ENCODE peak calls at places on chromosomes 1 and 21, in ten cellular contexts. One of them, this sample, is unnamed.

GRCh38 chr1:40939320-40940059 is 40.0 kb upstream of the CTPS1 start:
- DNase-seq in AG10803: peak
- DNase-seq in IMR-90: peak
- DNase-seq in dorsolateral prefrontal cortex: no peak
- DNase-seq in colonic mucosa: no peak
- DNase-seq in transverse colon: peak
- DNase-seq in tibial nerve: peak
- DNase-seq in upper lobe of left lung: no peak
- DNase-seq in fibroblast of pulmonary artery: peak
- DNase-seq in AG04450: peak
- DNase-seq in this sample: peak

GRCh38 chr1:169928438-169929209 is 34.9 kb upstream of the SCYL3 start:
- DNase-seq in AG10803: peak
- DNase-seq in IMR-90: peak
- DNase-seq in dorsolateral prefrontal cortex: no peak
- DNase-seq in colonic mucosa: no peak
- DNase-seq in transverse colon: no peak
- DNase-seq in tibial nerve: no peak
- DNase-seq in upper lobe of left lung: no peak
- DNase-seq in fibroblast of pulmonary artery: peak
- DNase-seq in AG04450: peak
- DNase-seq in this sample: no peak

GRCh38 chr1:25904942-25905679 is 1.1 kb downstream of the STMN1 start:
- DNase-seq in AG10803: peak
- DNase-seq in IMR-90: peak
- DNase-seq in dorsolateral prefrontal cortex: peak
- DNase-seq in colonic mucosa: peak
- DNase-seq in transverse colon: peak
- DNase-seq in tibial nerve: peak
- DNase-seq in upper lobe of left lung: peak
- DNase-seq in fibroblast of pulmonary artery: peak
- DNase-seq in AG04450: peak
- DNase-seq in this sample: peak

GRCh38 chr1:12620142-12620865 is 2.3 kb upstream of the DHRS3 start:
- DNase-seq in AG10803: peak
- DNase-seq in IMR-90: no peak
- DNase-seq in dorsolateral prefrontal cortex: no peak
- DNase-seq in colonic mucosa: no peak
- DNase-seq in transverse colon: no peak
- DNase-seq in tibial nerve: no peak
- DNase-seq in upper lobe of left lung: no peak
- DNase-seq in fibroblast of pulmonary artery: no peak
- DNase-seq in AG04450: no peak
- DNase-seq in this sample: no peak

GRCh38 chr1:55781944-55782482 is 566.8 kb upstream of the USP24 start:
- DNase-seq in AG10803: peak
- DNase-seq in IMR-90: peak
- DNase-seq in dorsolateral prefrontal cortex: no peak
- DNase-seq in colonic mucosa: peak
- DNase-seq in transverse colon: peak
- DNase-seq in tibial nerve: no peak
- DNase-seq in upper lobe of left lung: no peak
- DNase-seq in fibroblast of pulmonary artery: peak
- DNase-seq in AG04450: peak
- DNase-seq in this sample: peak

GRCh38 chr1:170309389-170310013 is 163.7 kb downstream of the NTMT2 start:
- DNase-seq in AG10803: peak
- DNase-seq in IMR-90: peak
- DNase-seq in dorsolateral prefrontal cortex: no peak
- DNase-seq in colonic mucosa: no peak
- DNase-seq in transverse colon: no peak
- DNase-seq in tibial nerve: no peak
- DNase-seq in upper lobe of left lung: no peak
- DNase-seq in fibroblast of pulmonary artery: peak
- DNase-seq in AG04450: peak
- DNase-seq in this sample: peak

GRCh38 chr1:7884757-7885156 is 31.9 kb upstream of the UTS2 start:
- DNase-seq in AG10803: no peak
- DNase-seq in IMR-90: no peak
- DNase-seq in dorsolateral prefrontal cortex: no peak
- DNase-seq in colonic mucosa: no peak
- DNase-seq in transverse colon: no peak
- DNase-seq in tibial nerve: no peak
- DNase-seq in upper lobe of left lung: no peak
- DNase-seq in fibroblast of pulmonary artery: no peak
- DNase-seq in AG04450: no peak
- DNase-seq in this sample: no peak

GRCh38 chr21:45011911-45012660 is 62.3 kb upstream of the ADARB1 start:
- DNase-seq in AG10803: peak
- DNase-seq in IMR-90: peak
- DNase-seq in dorsolateral prefrontal cortex: peak
- DNase-seq in colonic mucosa: no peak
- DNase-seq in transverse colon: peak
- DNase-seq in tibial nerve: no peak
- DNase-seq in upper lobe of left lung: peak
- DNase-seq in fibroblast of pulmonary artery: peak
- DNase-seq in AG04450: peak
- DNase-seq in this sample: peak

GRCh38 chr1:177091036-177091435 is 73.5 kb downstream of the ASTN1 start:
- DNase-seq in AG10803: peak
- DNase-seq in IMR-90: no peak
- DNase-seq in dorsolateral prefrontal cortex: no peak
- DNase-seq in colonic mucosa: no peak
- DNase-seq in transverse colon: no peak
- DNase-seq in tibial nerve: no peak
- DNase-seq in upper lobe of left lung: no peak
- DNase-seq in fibroblast of pulmonary artery: no peak
- DNase-seq in AG04450: no peak
- DNase-seq in this sample: no peak

GRCh38 chr1:21034725-21035628 is 141.7 kb downstream of the EIF4G3 start:
- DNase-seq in AG10803: no peak
- DNase-seq in IMR-90: no peak
- DNase-seq in dorsolateral prefrontal cortex: no peak
- DNase-seq in colonic mucosa: no peak
- DNase-seq in transverse colon: no peak
- DNase-seq in tibial nerve: no peak
- DNase-seq in upper lobe of left lung: peak
- DNase-seq in fibroblast of pulmonary artery: no peak
- DNase-seq in AG04450: no peak
- DNase-seq in this sample: no peak

GRCh38 chr1:44239961-44240371 is 26.7 kb downstream of the DMAP1 start:
- DNase-seq in AG10803: no peak
- DNase-seq in IMR-90: no peak
- DNase-seq in dorsolateral prefrontal cortex: no peak
- DNase-seq in colonic mucosa: no peak
- DNase-seq in transverse colon: peak
- DNase-seq in tibial nerve: peak
- DNase-seq in upper lobe of left lung: no peak
- DNase-seq in fibroblast of pulmonary artery: no peak
- DNase-seq in AG04450: no peak
- DNase-seq in this sample: no peak

GRCh38 chr1:3296858-3297257 is 157.6 kb upstream of the ARHGEF16 start:
- DNase-seq in AG10803: no peak
- DNase-seq in IMR-90: no peak
- DNase-seq in dorsolateral prefrontal cortex: no peak
- DNase-seq in colonic mucosa: no peak
- DNase-seq in transverse colon: no peak
- DNase-seq in tibial nerve: no peak
- DNase-seq in upper lobe of left lung: no peak
- DNase-seq in fibroblast of pulmonary artery: no peak
- DNase-seq in AG04450: no peak
- DNase-seq in this sample: no peak

GRCh38 chr1:3295846-3296245 is 158.6 kb upstream of the ARHGEF16 start:
- DNase-seq in AG10803: no peak
- DNase-seq in IMR-90: no peak
- DNase-seq in dorsolateral prefrontal cortex: no peak
- DNase-seq in colonic mucosa: no peak
- DNase-seq in transverse colon: no peak
- DNase-seq in tibial nerve: no peak
- DNase-seq in upper lobe of left lung: no peak
- DNase-seq in fibroblast of pulmonary artery: no peak
- DNase-seq in AG04450: no peak
- DNase-seq in this sample: no peak

GRCh38 chr1:3298197-3298596 is 156.3 kb upstream of the ARHGEF16 start:
- DNase-seq in AG10803: no peak
- DNase-seq in IMR-90: no peak
- DNase-seq in dorsolateral prefrontal cortex: no peak
- DNase-seq in colonic mucosa: no peak
- DNase-seq in transverse colon: no peak
- DNase-seq in tibial nerve: no peak
- DNase-seq in upper lobe of left lung: peak
- DNase-seq in fibroblast of pulmonary artery: no peak
- DNase-seq in AG04450: no peak
- DNase-seq in this sample: no peak

GRCh38 chr1:3297756-3298155 is 156.7 kb upstream of the ARHGEF16 start:
- DNase-seq in AG10803: no peak
- DNase-seq in IMR-90: no peak
- DNase-seq in dorsolateral prefrontal cortex: no peak
- DNase-seq in colonic mucosa: no peak
- DNase-seq in transverse colon: no peak
- DNase-seq in tibial nerve: no peak
- DNase-seq in upper lobe of left lung: peak
- DNase-seq in fibroblast of pulmonary artery: no peak
- DNase-seq in AG04450: no peak
- DNase-seq in this sample: no peak

DNA sequence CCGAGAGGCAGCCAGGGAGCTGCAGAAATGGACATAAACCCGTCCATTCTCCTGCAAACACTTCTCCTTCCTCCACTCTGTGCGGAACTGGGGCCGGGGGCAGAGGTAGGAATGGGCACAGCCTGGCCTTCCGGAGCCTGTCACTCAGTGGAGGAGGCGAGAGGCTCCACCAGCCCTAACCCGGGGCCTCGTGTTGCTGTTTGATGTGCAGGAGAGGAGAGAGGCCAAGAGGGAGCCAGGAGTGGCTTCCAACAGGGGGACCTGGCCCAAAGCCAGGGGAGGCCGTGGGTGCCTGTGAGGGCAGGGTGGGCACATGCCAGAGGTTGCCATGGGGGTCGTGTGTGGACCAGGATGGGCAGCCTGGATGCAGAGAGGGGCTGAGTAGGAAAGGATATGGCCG is 158.1 kb upstream of the ARHGEF16 start:
- DNase-seq in AG10803: no peak
- DNase-seq in IMR-90: no peak
- DNase-seq in dorsolateral prefrontal cortex: no peak
- DNase-seq in colonic mucosa: no peak
- DNase-seq in transverse colon: no peak
- DNase-seq in tibial nerve: no peak
- DNase-seq in upper lobe of left lung: peak
- DNase-seq in fibroblast of pulmonary artery: no peak
- DNase-seq in AG04450: no peak
- DNase-seq in this sample: no peak
- H3K4me3 ChIP-seq in AG10803: no peak
- H3K4me3 ChIP-seq in IMR-90: no peak
- H3K4me3 ChIP-seq in dorsolateral prefrontal cortex: no peak
- H3K4me3 ChIP-seq in colonic mucosa: no peak
- H3K4me3 ChIP-seq in transverse colon: no peak
- H3K4me3 ChIP-seq in tibial nerve: no peak
- H3K4me3 ChIP-seq in upper lobe of left lung: no peak
- H3K4me3 ChIP-seq in fibroblast of pulmonary artery: no peak
- H3K4me3 ChIP-seq in AG04450: no peak
- H3K4me3 ChIP-seq in this sample: no peak

DNA sequence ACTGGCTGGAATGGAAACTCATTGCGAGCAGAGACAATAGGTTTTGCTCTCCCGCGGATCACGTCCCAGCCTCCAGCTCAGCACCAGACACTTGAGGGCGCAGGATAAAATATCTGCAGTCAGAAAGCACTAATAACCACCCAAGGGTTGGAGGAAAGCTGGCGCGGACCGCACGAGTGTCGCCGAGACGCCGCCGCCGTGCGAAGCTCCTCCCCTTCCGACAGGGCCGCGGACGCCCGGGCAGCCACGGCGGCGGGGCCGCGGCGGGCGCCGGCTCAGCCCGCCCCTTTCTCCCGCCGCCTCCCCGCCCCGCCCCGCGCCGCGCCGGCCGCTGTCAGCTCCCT is at the start of gene CMPK1:
- DNase-seq in AG10803: peak
- DNase-seq in IMR-90: peak
- DNase-seq in dorsolateral prefrontal cortex: peak
- DNase-seq in colonic mucosa: peak
- DNase-seq in transverse colon: peak
- DNase-seq in tibial nerve: peak
- DNase-seq in upper lobe of left lung: peak
- DNase-seq in fibroblast of pulmonary artery: peak
- DNase-seq in AG04450: no peak
- DNase-seq in this sample: peak
- TF ChIP-seq CTCF in AG10803: peak
- TF ChIP-seq CTCF in IMR-90: peak
- TF ChIP-seq CTCF in dorsolateral prefrontal cortex: no peak
- TF ChIP-seq CTCF in colonic mucosa: no peak
- TF ChIP-seq CTCF in transverse colon: no peak
- TF ChIP-seq CTCF in tibial nerve: no peak
- TF ChIP-seq CTCF in upper lobe of left lung: no peak
- TF ChIP-seq CTCF in fibroblast of pulmonary artery: peak
- TF ChIP-seq CTCF in AG04450: no peak
- TF ChIP-seq CTCF in this sample: peak

GRCh38 chr1:2289607-2290006 is 61.5 kb downstream of the SKI start:
- DNase-seq in AG10803: no peak
- DNase-seq in IMR-90: no peak
- DNase-seq in dorsolateral prefrontal cortex: no peak
- DNase-seq in colonic mucosa: no peak
- DNase-seq in transverse colon: no peak
- DNase-seq in tibial nerve: no peak
- DNase-seq in upper lobe of left lung: peak
- DNase-seq in fibroblast of pulmonary artery: no peak
- DNase-seq in AG04450: no peak
- DNase-seq in this sample: no peak
- H3K4me3 ChIP-seq in AG10803: no peak
- H3K4me3 ChIP-seq in IMR-90: no peak
- H3K4me3 ChIP-seq in dorsolateral prefrontal cortex: no peak
- H3K4me3 ChIP-seq in colonic mucosa: no peak
- H3K4me3 ChIP-seq in transverse colon: no peak
- H3K4me3 ChIP-seq in tibial nerve: no peak
- H3K4me3 ChIP-seq in upper lobe of left lung: no peak
- H3K4me3 ChIP-seq in fibroblast of pulmonary artery: no peak
- H3K4me3 ChIP-seq in AG04450: no peak
- H3K4me3 ChIP-seq in this sample: no peak

GRCh38 chr1:92619466-92620189 is 132.9 kb upstream of the GFI1 start:
- DNase-seq in AG10803: no peak
- DNase-seq in IMR-90: no peak
- DNase-seq in dorsolateral prefrontal cortex: no peak
- DNase-seq in colonic mucosa: no peak
- DNase-seq in transverse colon: no peak
- DNase-seq in tibial nerve: no peak
- DNase-seq in upper lobe of left lung: no peak
- DNase-seq in fibroblast of pulmonary artery: no peak
- DNase-seq in AG04450: no peak
- DNase-seq in this sample: no peak

DNA sequence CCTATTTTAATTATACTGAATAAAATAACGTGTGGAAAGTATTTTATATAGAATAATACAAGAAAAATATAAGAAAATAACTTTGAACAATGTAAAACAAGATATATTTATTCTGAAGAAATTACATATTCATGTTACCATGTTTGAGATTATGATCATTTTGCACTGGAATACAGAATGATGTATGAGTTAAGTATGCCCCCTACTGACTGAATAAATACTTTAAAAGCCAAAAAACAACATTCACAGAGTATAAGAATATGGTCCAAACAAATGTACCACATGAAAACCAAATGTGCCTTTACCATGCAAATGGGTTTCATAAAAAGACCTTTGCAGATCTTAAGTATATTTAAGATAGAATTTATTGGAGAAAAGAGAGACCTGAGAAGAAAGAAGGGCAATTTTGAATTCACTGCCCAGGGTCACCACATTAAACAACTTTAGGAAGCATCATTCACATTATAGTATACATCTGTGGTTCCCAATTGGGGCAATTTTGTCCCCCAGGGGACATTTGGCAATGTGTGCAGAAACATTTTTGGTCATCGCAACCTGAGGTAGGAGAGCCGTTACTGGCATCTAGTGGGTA is 136.6 kb upstream of the GFI1 start:
- DNase-seq in AG10803: peak
- DNase-seq in IMR-90: peak
- DNase-seq in dorsolateral prefrontal cortex: no peak
- DNase-seq in colonic mucosa: no peak
- DNase-seq in transverse colon: no peak
- DNase-seq in tibial nerve: no peak
- DNase-seq in upper lobe of left lung: no peak
- DNase-seq in fibroblast of pulmonary artery: peak
- DNase-seq in AG04450: no peak
- DNase-seq in this sample: no peak
- TF ChIP-seq CTCF in AG10803: peak
- TF ChIP-seq CTCF in IMR-90: peak
- TF ChIP-seq CTCF in dorsolateral prefrontal cortex: peak
- TF ChIP-seq CTCF in colonic mucosa: peak
- TF ChIP-seq CTCF in transverse colon: no peak
- TF ChIP-seq CTCF in tibial nerve: no peak
- TF ChIP-seq CTCF in upper lobe of left lung: no peak
- TF ChIP-seq CTCF in fibroblast of pulmonary artery: peak
- TF ChIP-seq CTCF in AG04450: peak
- TF ChIP-seq CTCF in this sample: peak

This sample was measured in AG09309.